ENCODE peak calls at places on chromosome 6, in four cellular contexts. One of them, this sample, is unnamed.

GRCh38 chr6:158284340-158285210 is 27.7 kb upstream of the TULP4 start:
- DNase-seq in stimulated activated naive B cell treated with anti-CD40 and anti-IgM and Interleukin-4, amounts not matched to agents 10 μg/mL and 1 μg/mL and 100 μg/mL, for 72 hours: no peak
- DNase-seq in NCI-H1417: no peak
- DNase-seq in fibroblast of mammary gland: peak
- DNase-seq in this sample: no peak

GRCh38 chr6:19838442-19839236 is 1.5 kb downstream of the ID4 start:
- DNase-seq in stimulated activated naive B cell treated with anti-CD40 and anti-IgM and Interleukin-4, amounts not matched to agents 10 μg/mL and 1 μg/mL and 100 μg/mL, for 72 hours: no peak
- DNase-seq in NCI-H1417: peak
- DNase-seq in fibroblast of mammary gland: no peak
- DNase-seq in this sample: peak

GRCh38 chr6:43436577-43437282 is 9.4 kb downstream of the ABCC10 start:
- DNase-seq in stimulated activated naive B cell treated with anti-CD40 and anti-IgM and Interleukin-4, amounts not matched to agents 10 μg/mL and 1 μg/mL and 100 μg/mL, for 72 hours: no peak
- DNase-seq in NCI-H1417: peak
- DNase-seq in fibroblast of mammary gland: peak
- DNase-seq in this sample: no peak

GRCh38 chr6:3500262-3501001 is 43.6 kb upstream of the SLC22A23 start:
- DNase-seq in stimulated activated naive B cell treated with anti-CD40 and anti-IgM and Interleukin-4, amounts not matched to agents 10 μg/mL and 1 μg/mL and 100 μg/mL, for 72 hours: no peak
- DNase-seq in NCI-H1417: peak
- DNase-seq in fibroblast of mammary gland: peak
- DNase-seq in this sample: no peak

GRCh38 chr6:71473908-71474307 is 185.3 kb downstream of the OGFRL1 start:
- DNase-seq in stimulated activated naive B cell treated with anti-CD40 and anti-IgM and Interleukin-4, amounts not matched to agents 10 μg/mL and 1 μg/mL and 100 μg/mL, for 72 hours: no peak
- DNase-seq in NCI-H1417: no peak
- DNase-seq in fibroblast of mammary gland: peak
- DNase-seq in this sample: no peak

GRCh38 chr6:148548749-148549140 is 198.1 kb upstream of the UST start:
- DNase-seq in stimulated activated naive B cell treated with anti-CD40 and anti-IgM and Interleukin-4, amounts not matched to agents 10 μg/mL and 1 μg/mL and 100 μg/mL, for 72 hours: no peak
- DNase-seq in NCI-H1417: no peak
- DNase-seq in fibroblast of mammary gland: no peak
- DNase-seq in this sample: no peak

GRCh38 chr6:136587527-136587926 is 37.3 kb upstream of the MAP7 start:
- DNase-seq in stimulated activated naive B cell treated with anti-CD40 and anti-IgM and Interleukin-4, amounts not matched to agents 10 μg/mL and 1 μg/mL and 100 μg/mL, for 72 hours: no peak
- DNase-seq in NCI-H1417: no peak
- DNase-seq in fibroblast of mammary gland: peak
- DNase-seq in this sample: no peak

GRCh38 chr6:42017021-42017643 is 33.2 kb upstream of the TAF8 start:
- DNase-seq in stimulated activated naive B cell treated with anti-CD40 and anti-IgM and Interleukin-4, amounts not matched to agents 10 μg/mL and 1 μg/mL and 100 μg/mL, for 72 hours: no peak
- DNase-seq in NCI-H1417: no peak
- DNase-seq in fibroblast of mammary gland: peak
- DNase-seq in this sample: no peak

GRCh38 chr6:116847234-116847633 is 18.4 kb upstream of the GPRC6A start:
- DNase-seq in stimulated activated naive B cell treated with anti-CD40 and anti-IgM and Interleukin-4, amounts not matched to agents 10 μg/mL and 1 μg/mL and 100 μg/mL, for 72 hours: no peak
- DNase-seq in NCI-H1417: peak
- DNase-seq in fibroblast of mammary gland: peak
- DNase-seq in this sample: no peak

GRCh38 chr6:104639671-104640070 is 220.0 kb downstream of the HACE1 start:
- DNase-seq in stimulated activated naive B cell treated with anti-CD40 and anti-IgM and Interleukin-4, amounts not matched to agents 10 μg/mL and 1 μg/mL and 100 μg/mL, for 72 hours: no peak
- DNase-seq in NCI-H1417: no peak
- DNase-seq in fibroblast of mammary gland: peak
- DNase-seq in this sample: no peak

GRCh38 chr6:62652692-62653328 is 366.8 kb upstream of the KHDRBS2 start:
- DNase-seq in stimulated activated naive B cell treated with anti-CD40 and anti-IgM and Interleukin-4, amounts not matched to agents 10 μg/mL and 1 μg/mL and 100 μg/mL, for 72 hours: no peak
- DNase-seq in NCI-H1417: peak
- DNase-seq in fibroblast of mammary gland: peak
- DNase-seq in this sample: no peak

GRCh38 chr6:2977799-2978558 is 6.6 kb upstream of the SERPINB6 start:
- DNase-seq in stimulated activated naive B cell treated with anti-CD40 and anti-IgM and Interleukin-4, amounts not matched to agents 10 μg/mL and 1 μg/mL and 100 μg/mL, for 72 hours: no peak
- DNase-seq in NCI-H1417: no peak
- DNase-seq in fibroblast of mammary gland: no peak
- DNase-seq in this sample: no peak

GRCh38 chr6:112017169-112017568 is 36.7 kb upstream of the CCN6 start:
- DNase-seq in stimulated activated naive B cell treated with anti-CD40 and anti-IgM and Interleukin-4, amounts not matched to agents 10 μg/mL and 1 μg/mL and 100 μg/mL, for 72 hours: no peak
- DNase-seq in NCI-H1417: no peak
- DNase-seq in fibroblast of mammary gland: no peak
- DNase-seq in this sample: no peak

GRCh38 chr6:14670806-14671205 is 553.2 kb downstream of the CD83 start:
- DNase-seq in stimulated activated naive B cell treated with anti-CD40 and anti-IgM and Interleukin-4, amounts not matched to agents 10 μg/mL and 1 μg/mL and 100 μg/mL, for 72 hours: no peak
- DNase-seq in NCI-H1417: no peak
- DNase-seq in fibroblast of mammary gland: peak
- DNase-seq in this sample: no peak

GRCh38 chr6:98037571-98037970 is 754.6 kb upstream of the MMS22L start:
- DNase-seq in stimulated activated naive B cell treated with anti-CD40 and anti-IgM and Interleukin-4, amounts not matched to agents 10 μg/mL and 1 μg/mL and 100 μg/mL, for 72 hours: no peak
- DNase-seq in NCI-H1417: no peak
- DNase-seq in fibroblast of mammary gland: no peak
- DNase-seq in this sample: no peak

GRCh38 chr6:136600818-136601217 is 50.6 kb upstream of the MAP7 start:
- DNase-seq in stimulated activated naive B cell treated with anti-CD40 and anti-IgM and Interleukin-4, amounts not matched to agents 10 μg/mL and 1 μg/mL and 100 μg/mL, for 72 hours: no peak
- DNase-seq in NCI-H1417: peak
- DNase-seq in fibroblast of mammary gland: no peak
- DNase-seq in this sample: no peak

GRCh38 chr6:44396968-44397367 is 9.5 kb downstream of the CDC5L start:
- DNase-seq in stimulated activated naive B cell treated with anti-CD40 and anti-IgM and Interleukin-4, amounts not matched to agents 10 μg/mL and 1 μg/mL and 100 μg/mL, for 72 hours: no peak
- DNase-seq in NCI-H1417: no peak
- DNase-seq in fibroblast of mammary gland: no peak
- DNase-seq in this sample: no peak

GRCh38 chr6:144305985-144306384 is 20.9 kb downstream of the UTRN start:
- DNase-seq in stimulated activated naive B cell treated with anti-CD40 and anti-IgM and Interleukin-4, amounts not matched to agents 10 μg/mL and 1 μg/mL and 100 μg/mL, for 72 hours: no peak
- DNase-seq in NCI-H1417: no peak
- DNase-seq in fibroblast of mammary gland: peak
- DNase-seq in this sample: no peak

GRCh38 chr6:21332077-21332476 is 261.5 kb upstream of the SOX4 start:
- DNase-seq in stimulated activated naive B cell treated with anti-CD40 and anti-IgM and Interleukin-4, amounts not matched to agents 10 μg/mL and 1 μg/mL and 100 μg/mL, for 72 hours: no peak
- DNase-seq in NCI-H1417: no peak
- DNase-seq in fibroblast of mammary gland: no peak
- DNase-seq in this sample: no peak

GRCh38 chr6:138682722-138683521 is 90.6 kb upstream of the CCDC28A start:
- DNase-seq in stimulated activated naive B cell treated with anti-CD40 and anti-IgM and Interleukin-4, amounts not matched to agents 10 μg/mL and 1 μg/mL and 100 μg/mL, for 72 hours: no peak
- DNase-seq in NCI-H1417: no peak
- DNase-seq in fibroblast of mammary gland: peak
- DNase-seq in this sample: no peak

GRCh38 chr6:130129781-130130246 is 92.9 kb downstream of the SAMD3 start:
- DNase-seq in stimulated activated naive B cell treated with anti-CD40 and anti-IgM and Interleukin-4, amounts not matched to agents 10 μg/mL and 1 μg/mL and 100 μg/mL, for 72 hours: no peak
- DNase-seq in NCI-H1417: no peak
- DNase-seq in fibroblast of mammary gland: no peak
- DNase-seq in this sample: no peak

GRCh38 chr6:74606488-74607135 is 599.2 kb downstream of the COL12A1 start:
- DNase-seq in stimulated activated naive B cell treated with anti-CD40 and anti-IgM and Interleukin-4, amounts not matched to agents 10 μg/mL and 1 μg/mL and 100 μg/mL, for 72 hours: no peak
- DNase-seq in NCI-H1417: no peak
- DNase-seq in fibroblast of mammary gland: peak
- DNase-seq in this sample: no peak

GRCh38 chr6:19327684-19328083 is 509.5 kb upstream of the ID4 start:
- DNase-seq in stimulated activated naive B cell treated with anti-CD40 and anti-IgM and Interleukin-4, amounts not matched to agents 10 μg/mL and 1 μg/mL and 100 μg/mL, for 72 hours: no peak
- DNase-seq in NCI-H1417: peak
- DNase-seq in fibroblast of mammary gland: no peak
- DNase-seq in this sample: no peak

GRCh38 chr6:148144917-148145521 is 197.6 kb upstream of the SASH1 start:
- DNase-seq in stimulated activated naive B cell treated with anti-CD40 and anti-IgM and Interleukin-4, amounts not matched to agents 10 μg/mL and 1 μg/mL and 100 μg/mL, for 72 hours: peak
- DNase-seq in NCI-H1417: peak
- DNase-seq in fibroblast of mammary gland: peak
- DNase-seq in this sample: peak

GRCh38 chr6:87660226-87660886 is 41.7 kb downstream of the AKIRIN2 start:
- DNase-seq in stimulated activated naive B cell treated with anti-CD40 and anti-IgM and Interleukin-4, amounts not matched to agents 10 μg/mL and 1 μg/mL and 100 μg/mL, for 72 hours: no peak
- DNase-seq in NCI-H1417: no peak
- DNase-seq in fibroblast of mammary gland: peak
- DNase-seq in this sample: no peak

GRCh38 chr6:106421491-106421890 is 61.0 kb downstream of the CRYBG1 start:
- DNase-seq in stimulated activated naive B cell treated with anti-CD40 and anti-IgM and Interleukin-4, amounts not matched to agents 10 μg/mL and 1 μg/mL and 100 μg/mL, for 72 hours: no peak
- DNase-seq in NCI-H1417: no peak
- DNase-seq in fibroblast of mammary gland: no peak
- DNase-seq in this sample: no peak

GRCh38 chr6:17233531-17233930 is 47.6 kb upstream of the RBM24 start:
- DNase-seq in stimulated activated naive B cell treated with anti-CD40 and anti-IgM and Interleukin-4, amounts not matched to agents 10 μg/mL and 1 μg/mL and 100 μg/mL, for 72 hours: no peak
- DNase-seq in NCI-H1417: no peak
- DNase-seq in fibroblast of mammary gland: peak
- DNase-seq in this sample: no peak

GRCh38 chr6:44664716-44665115 is 277.2 kb downstream of the CDC5L start:
- DNase-seq in stimulated activated naive B cell treated with anti-CD40 and anti-IgM and Interleukin-4, amounts not matched to agents 10 μg/mL and 1 μg/mL and 100 μg/mL, for 72 hours: no peak
- DNase-seq in NCI-H1417: peak
- DNase-seq in fibroblast of mammary gland: no peak
- DNase-seq in this sample: peak

This sample was measured in NCI-H2227 treated with DMSO at 0.1 percent for 48 hours.